ENCODE peak calls at places on chromosomes 3 and 15, in nine cellular contexts. N, T, J, L, S, P, C, A and D are unnamed samples.

GRCh38 chr15:40543082-40543481 is 21.8 kb downstream of the CCDC32 start:
- DNase-seq in N (no peak), T (no peak), J (no peak), L (no peak), S (no peak), P (no peak), C (no peak), A (no peak), D (no peak)

GRCh38 chr3:174440741-174441587 is 418.2 kb upstream of the NAALADL2 start:
- DNase-seq in N (peak; percentile 85), T (peak; percentile 15), J (peak; percentile 84), L (peak; percentile 90), S (peak; percentile 69), P (peak; percentile 86), C (no peak), A (no peak), D (peak; percentile 62)

GRCh38 chr3:151835751-151836550 is 22.0 kb downstream of the AADAC start:
- DNase-seq in N (no peak), T (no peak), J (no peak), L (no peak), S (no peak), P (no peak), C (no peak), A (no peak), D (no peak)

GRCh38 chr15:22253676-22254408 is 173.5 kb downstream of the OR4M2 start:
- DNase-seq in N (no peak), T (no peak), J (no peak), L (no peak), S (no peak), P (no peak), C (no peak), A (no peak), D (no peak)

GRCh38 chr15:63389902-63390301 is 8.3 kb upstream of the CA12 start:
- DNase-seq in N (peak; percentile 96), T (no peak), J (peak; percentile 96), L (peak; percentile 25), S (no peak), P (no peak), C (no peak), A (no peak), D (no peak)

GRCh38 chr3:103048371-103048722 is 613.5 kb downstream of the ZPLD1 start:
- DNase-seq in N (no peak), T (no peak), J (no peak), L (no peak), S (no peak), P (no peak), C (no peak), A (no peak), D (no peak)

GRCh38 chr3:157026091-157026490 is 133.9 kb downstream of the CCNL1 start:
- DNase-seq in N (no peak), T (no peak), J (no peak), L (no peak), S (no peak), P (no peak), C (peak; percentile 42), A (no peak), D (no peak)

GRCh38 chr3:129034650-129035049 is 25.9 kb upstream of the GP9 start:
- DNase-seq in N (no peak), T (no peak), J (no peak), L (no peak), S (no peak), P (no peak), C (no peak), A (no peak), D (no peak)

GRCh38 chr3:52087728-52088127 is 31.4 kb upstream of the DUSP7 start:
- DNase-seq in N (no peak), T (no peak), J (no peak), L (no peak), S (no peak), P (peak; percentile 38), C (no peak), A (no peak), D (no peak)

GRCh38 chr3:52088445-52089367 is 32.3 kb upstream of the DUSP7 start:
- DNase-seq in N (no peak), T (no peak), J (no peak), L (no peak), S (no peak), P (peak; percentile 81), C (no peak), A (no peak), D (no peak)

GRCh38 chr3:52090620-52091468 is 34.5 kb upstream of the DUSP7 start:
- DNase-seq in N (no peak), T (no peak), J (no peak), L (no peak), S (no peak), P (peak; percentile 48), C (no peak), A (no peak), D (no peak)

GRCh38 chr3:52090131-52090548 is 33.8 kb upstream of the DUSP7 start:
- DNase-seq in N (no peak), T (no peak), J (no peak), L (peak; percentile 45), S (no peak), P (peak; percentile 54), C (no peak), A (no peak), D (no peak)

DNA sequence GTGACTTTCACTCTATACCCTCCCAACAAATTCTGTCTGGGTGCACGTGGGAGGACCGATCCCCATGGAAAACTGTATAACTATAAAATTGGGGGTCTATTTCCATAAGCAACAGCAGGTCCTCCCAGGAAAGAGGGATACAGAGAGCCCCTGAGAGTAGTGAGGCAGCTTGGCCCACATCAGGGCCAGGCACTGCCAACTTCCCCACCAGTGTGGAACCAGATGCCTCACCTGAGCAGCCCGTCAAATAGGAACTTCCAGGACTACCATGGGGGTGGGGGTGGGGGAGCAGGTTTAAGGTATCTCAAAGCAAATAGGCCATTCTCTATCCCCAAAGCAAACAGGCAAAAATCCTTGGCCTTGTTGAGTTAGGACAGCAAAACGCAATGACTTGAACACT is 33.3 kb upstream of the DUSP7 start:
- DNase-seq in N (no peak), T (no peak), J (no peak), L (no peak), S (no peak), P (no peak), C (no peak), A (no peak), D (no peak)
- H3K27ac ChIP-seq in N (peak overlapping the region; percentile 54), T (peak overlapping the region; percentile 98), J (no peak overlapping the region), L (no peak overlapping the region), S (peak overlapping the region; percentile 31), P (no peak overlapping the region), C (no peak overlapping the region), A (no peak overlapping the region), D (no peak overlapping the region)

GRCh38 chr15:33156021-33156420 is 38.5 kb downstream of the FMN1 start:
- DNase-seq in N (no peak), T (no peak), J (no peak), L (no peak), S (no peak), P (no peak), C (no peak), A (no peak), D (no peak)

GRCh38 chr15:33157636-33158035 is 36.9 kb downstream of the FMN1 start:
- DNase-seq in N (no peak), T (no peak), J (no peak), L (no peak), S (no peak), P (no peak), C (no peak), A (no peak), D (no peak)

GRCh38 chr15:33160054-33160453 is 34.5 kb downstream of the FMN1 start:
- DNase-seq in N (no peak), T (no peak), J (no peak), L (no peak), S (no peak), P (no peak), C (no peak), A (no peak), D (no peak)

GRCh38 chr15:33160581-33161165 is 33.8 kb downstream of the FMN1 start:
- DNase-seq in N (no peak), T (no peak), J (no peak), L (no peak), S (no peak), P (no peak), C (no peak), A (no peak), D (no peak)

DNA sequence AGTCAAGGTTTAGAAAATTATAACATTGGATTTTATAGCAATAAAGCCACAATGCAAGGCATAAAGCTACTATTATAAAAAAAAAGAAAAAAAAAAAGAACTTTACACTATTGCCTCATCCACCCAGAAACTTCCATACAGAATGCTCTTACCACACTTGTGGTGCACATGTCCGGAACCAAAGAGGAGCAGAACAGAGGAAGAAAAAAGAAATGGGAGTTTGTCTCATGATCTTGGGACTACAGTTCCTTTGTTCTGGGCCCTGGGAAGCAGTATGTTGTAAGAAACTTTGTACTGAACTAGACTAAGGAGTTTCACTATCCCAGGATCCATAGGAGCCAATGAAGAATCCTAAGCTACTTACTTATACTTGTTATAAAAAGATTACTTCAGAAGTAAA is 36.2 kb downstream of the FMN1 start:
- DNase-seq in N (no peak), T (no peak), J (no peak), L (no peak), S (no peak), P (no peak), C (no peak), A (no peak), D (no peak)
- H3K27ac ChIP-seq in N (no peak overlapping the region), T (no peak overlapping the region), J (no peak overlapping the region), L (no peak overlapping the region), S (no peak overlapping the region), P (no peak overlapping the region), C (no peak overlapping the region), A (no peak overlapping the region), D (no peak overlapping the region)

GRCh38 chr15:39134282-39134681 is 446.6 kb upstream of the THBS1 start:
- DNase-seq in N (no peak), T (no peak), J (no peak), L (no peak), S (no peak), P (no peak), C (no peak), A (no peak), D (no peak)
- H3K27ac ChIP-seq in N (peak overlapping the region; percentile 73), T (no peak overlapping the region), J (no peak overlapping the region), L (no peak overlapping the region), S (no peak overlapping the region), P (no peak overlapping the region), C (no peak overlapping the region), A (no peak overlapping the region), D (no peak overlapping the region)

GRCh38 chr3:29169456-29169855 is 111.4 kb upstream of the RBMS3 start:
- DNase-seq in N (no peak), T (no peak), J (no peak), L (no peak), S (no peak), P (no peak), C (no peak), A (no peak), D (no peak)

GRCh38 chr3:29168686-29169085 is 112.2 kb upstream of the RBMS3 start:
- DNase-seq in N (no peak), T (no peak), J (no peak), L (no peak), S (no peak), P (no peak), C (no peak), A (no peak), D (no peak)

GRCh38 chr3:29170894-29171582 is 109.8 kb upstream of the RBMS3 start:
- DNase-seq in N (no peak), T (no peak), J (no peak), L (no peak), S (no peak), P (no peak), C (no peak), A (no peak), D (no peak)

GRCh38 chr3:29167180-29167579 is 113.7 kb upstream of the RBMS3 start:
- DNase-seq in N (no peak), T (no peak), J (no peak), L (no peak), S (no peak), P (no peak), C (no peak), A (no peak), D (no peak)

GRCh38 chr3:29171583-29171990 is 109.3 kb upstream of the RBMS3 start:
- DNase-seq in N (no peak), T (no peak), J (no peak), L (no peak), S (no peak), P (no peak), C (no peak), A (no peak), D (no peak)
- H3K27ac ChIP-seq in N (peak overlapping the region; percentile 35), T (no peak overlapping the region), J (no peak overlapping the region), L (no peak overlapping the region), S (peak overlapping the region; percentile 8), P (peak overlapping the region; percentile 36), C (no peak overlapping the region), A (no peak overlapping the region), D (no peak overlapping the region)